ENCODE peak calls at places on chromosomes 6 and 20, in four cellular contexts. U is endothelial cell of umbilical vein, K is stomach, H is HepG2. Q is an unnamed sample.

GRCh38 chr20:7695622-7696021 is 244.6 kb downstream of the HAO1 start:
- DNase-seq in K (no peak), H (no peak), U (no peak), Q (no peak)

GRCh38 chr20:41340327-41341055 is at the start of gene LPIN3:
- DNase-seq in K (peak; percentile 94), U (peak; percentile 47), H (peak; percentile 92), Q (peak; percentile 59)

GRCh38 chr6:72140795-72141194 is 254.4 kb downstream of the RIMS1 start:
- DNase-seq in U (no peak), H (no peak), K (no peak), Q (peak; percentile 32)

GRCh38 chr6:46013639-46014038 is 2.0 kb downstream of the CLIC5 start:
- DNase-seq in H (no peak), K (no peak), U (no peak), Q (no peak)

GRCh38 chr20:2879148-2879547 is 5.9 kb downstream of the PTPRA start:
- DNase-seq in U (no peak), H (no peak), K (no peak), Q (no peak)

GRCh38 chr6:53361549-53362031 is 12.8 kb upstream of the ELOVL5 start:
- DNase-seq in K (no peak), U (peak; percentile 35), H (no peak), Q (no peak)

GRCh38 chr6:33815854-33816253 is 12.1 kb upstream of the MLN start:
- DNase-seq in K (no peak), H (no peak), U (peak; percentile 24), Q (no peak)

GRCh38 chr6:2899596-2899995 is 3.5 kb downstream of the SERPINB9 start:
- DNase-seq in U (no peak), H (no peak), K (no peak), Q (no peak)

GRCh38 chr6:137823826-137824501 is 43.1 kb upstream of the TNFAIP3 start:
- DNase-seq in U (no peak), H (no peak), K (peak; percentile 32), Q (peak; percentile 82)

GRCh38 chr20:49469060-49469459 is 13.4 kb downstream of the KCNB1 start:
- DNase-seq in H (no peak), U (no peak), K (no peak), Q (no peak)

GRCh38 chr6:33195304-33196022 is 3.2 kb upstream of the COL11A2 start:
- DNase-seq in U (no peak), H (no peak), K (no peak), Q (no peak)

GRCh38 chr6:83365931-83366330 is 64.9 kb downstream of the ME1 start:
- DNase-seq in K (no peak), U (no peak), H (no peak), Q (no peak)

GRCh38 chr6:20404641-20405032 is 3.0 kb downstream of the E2F3 start:
- DNase-seq in H (peak; percentile 85), U (peak; percentile 84), K (no peak), Q (peak; percentile 39)

GRCh38 chr6:134057478-134057877 is 5.1 kb upstream of the SLC2A12 start:
- DNase-seq in U (no peak), K (no peak), H (no peak), Q (no peak)

GRCh38 chr6:74015427-74015826 is 319.4 kb downstream of the CD109 start:
- DNase-seq in K (no peak), H (no peak), U (no peak), Q (no peak)

GRCh38 chr6:73389854-73390253 is 4.8 kb upstream of the DDX43 start:
- DNase-seq in K (no peak), U (no peak), H (no peak), Q (no peak)

GRCh38 chr20:47572105-47572729 is 70.5 kb downstream of the NCOA3 start:
- DNase-seq in H (no peak), U (no peak), K (no peak), Q (no peak)

GRCh38 chr20:57596998-57597939 is 23.0 kb downstream of the ZBP1 start:
- DNase-seq in U (peak; percentile 17), H (peak; percentile 43), K (peak; percentile 77), Q (no peak)

GRCh38 chr6:110358536-110359148 is 493 bp upstream of the METTL24 start:
- DNase-seq in K (no peak), H (no peak), U (no peak), Q (no peak)

GRCh38 chr6:14217728-14218637 is 100.4 kb downstream of the CD83 start:
- DNase-seq in U (no peak), K (peak; percentile 69), H (peak; percentile 14), Q (no peak)

GRCh38 chr20:33719989-33720709 is at the start of gene PXMP4:
- DNase-seq in K (peak; percentile 91), H (no peak), U (peak; percentile 97), Q (peak; percentile 96)
- TF ChIP-seq POLR2AphosphoS5 in K (peak; percentile 52), H (no peak), U (peak; percentile 56), Q (peak; percentile 69)

DNA sequence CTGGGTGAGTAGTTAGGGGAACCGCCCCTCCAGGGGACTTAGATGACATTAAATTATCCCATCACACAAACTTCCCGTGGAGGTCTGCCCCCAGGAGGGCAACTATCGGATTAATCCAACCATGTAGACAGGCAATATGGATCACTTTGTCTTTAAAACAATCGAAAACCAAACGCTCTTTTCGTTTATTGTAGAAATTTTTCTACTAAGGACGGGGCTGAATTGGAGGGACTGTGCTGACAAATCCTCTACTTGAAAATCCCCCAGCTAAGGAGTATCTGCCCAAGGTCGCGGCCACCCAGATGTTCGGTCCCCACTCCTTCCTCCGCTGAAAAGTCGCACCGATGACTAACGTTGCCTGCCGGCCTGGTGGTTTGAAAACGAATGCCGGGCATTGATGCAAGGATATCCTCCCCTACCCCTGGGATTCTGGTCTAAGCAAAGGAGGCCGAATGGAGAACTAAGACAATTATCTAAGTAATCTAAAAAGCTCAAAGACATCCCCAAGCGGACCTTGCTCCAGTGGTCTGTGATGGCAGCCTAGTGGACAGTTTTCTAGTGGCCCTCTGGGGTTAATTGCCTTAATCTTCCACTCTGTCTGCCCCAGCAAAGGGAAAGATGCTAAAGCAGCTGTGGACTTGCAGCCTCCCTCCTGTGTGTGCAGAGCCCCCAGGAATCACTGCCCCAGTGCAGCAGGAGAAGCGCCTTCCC is 3.7 kb upstream of the FOXC1 start:
- DNase-seq in H (no peak), K (no peak), U (no peak), Q (no peak)
- TF ChIP-seq POLR2AphosphoS5 in H (no peak), K (no peak), U (no peak), Q (no peak)

GRCh38 chr6:44040786-44041185 is 86.5 kb downstream of the MRPL14 start:
- DNase-seq in K (no peak), U (no peak), H (no peak), Q (no peak)
- TF ChIP-seq POLR2AphosphoS5 in K (no peak), U (no peak), H (no peak), Q (no peak)

GRCh38 chr6:48542191-48542590 is 431.2 kb upstream of the PTCHD4 start:
- DNase-seq in H (no peak), U (no peak), K (no peak), Q (peak; percentile 39)

DNA sequence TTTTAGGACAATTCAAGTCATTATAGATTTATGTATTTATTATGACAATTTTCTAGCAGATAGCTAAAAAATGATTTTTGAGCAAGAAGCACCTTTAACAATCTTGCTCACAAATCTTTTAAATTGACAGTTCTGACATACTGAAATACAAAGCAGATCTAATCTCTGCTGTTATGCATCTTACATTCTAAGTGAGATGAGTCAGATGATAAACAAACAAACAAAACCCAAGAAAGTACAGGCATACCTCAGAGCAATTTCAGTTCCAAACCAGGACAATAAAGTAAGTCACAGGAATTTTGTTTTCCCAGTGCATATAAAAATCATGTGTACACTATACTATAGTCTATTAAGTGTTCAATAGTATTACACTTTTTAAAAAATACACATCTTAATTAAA is 430.7 kb upstream of the PTCHD4 start:
- DNase-seq in K (no peak), U (no peak), H (no peak), Q (no peak)
- TF ChIP-seq POLR2AphosphoS5 in K (no peak), U (no peak), H (no peak), Q (no peak)

GRCh38 chr6:15661815-15662245 is 998 bp downstream of the DTNBP1 start:
- DNase-seq in U (no peak), H (no peak), K (no peak), Q (no peak)

GRCh38 chr6:15663057-15663638 is 320 bp upstream of the DTNBP1 start:
- DNase-seq in H (no peak), K (no peak), U (peak; percentile 79), Q (no peak)

GRCh38 chr6:15659181-15659580 is 3.6 kb downstream of the DTNBP1 start:
- DNase-seq in H (no peak), U (no peak), K (no peak), Q (no peak)

GRCh38 chr6:15665237-15665636 is 2.4 kb upstream of the DTNBP1 start:
- DNase-seq in H (no peak), U (no peak), K (no peak), Q (no peak)

DNA sequence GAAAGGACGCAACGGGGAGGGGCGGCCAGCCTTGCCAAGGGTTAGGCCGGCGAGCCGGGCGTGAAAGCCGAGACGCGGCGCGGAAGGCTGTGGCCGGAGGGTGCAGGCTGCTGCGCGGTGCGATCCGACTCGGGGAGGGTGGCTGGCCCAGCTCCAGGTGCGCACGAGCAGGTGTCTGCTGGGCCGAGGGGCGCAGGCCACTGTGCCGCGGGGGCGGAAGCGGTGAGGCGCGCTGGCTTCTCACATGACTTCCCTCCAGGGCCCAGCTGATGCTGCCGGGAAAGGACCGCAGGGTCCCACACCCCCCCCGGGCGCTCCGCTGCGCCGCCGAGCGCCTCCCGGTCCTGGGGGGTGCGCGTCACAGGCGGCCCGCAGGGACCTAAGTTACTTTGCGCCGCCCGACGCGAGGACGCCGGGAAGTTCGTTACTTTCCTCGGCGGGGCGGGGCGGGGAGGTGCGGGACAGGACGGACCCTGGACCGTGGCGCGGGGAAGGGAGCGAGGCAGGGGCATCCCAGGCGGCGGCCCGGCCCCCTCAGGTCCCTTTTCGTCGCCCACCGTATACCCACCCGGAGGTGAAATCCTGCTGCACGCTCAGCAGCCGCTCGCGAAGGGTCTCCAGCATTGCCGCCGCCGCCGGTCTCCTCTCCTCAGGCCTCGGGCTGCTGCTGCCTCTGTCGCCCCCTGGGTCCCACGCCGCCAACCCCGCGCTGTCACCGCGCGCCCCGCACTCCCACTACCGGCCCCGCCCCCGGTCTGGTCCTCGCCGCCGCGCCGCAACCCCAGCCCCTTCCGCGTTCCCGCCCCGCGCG is at the start of gene DTNBP1:
- DNase-seq in H (peak; percentile 58), U (peak; percentile 50), K (peak; percentile 87), Q (no peak)
- TF ChIP-seq POLR2AphosphoS5 in H (peak; percentile 38), U (peak; percentile 11), K (peak; percentile 67), Q (peak; percentile 61)

DNA sequence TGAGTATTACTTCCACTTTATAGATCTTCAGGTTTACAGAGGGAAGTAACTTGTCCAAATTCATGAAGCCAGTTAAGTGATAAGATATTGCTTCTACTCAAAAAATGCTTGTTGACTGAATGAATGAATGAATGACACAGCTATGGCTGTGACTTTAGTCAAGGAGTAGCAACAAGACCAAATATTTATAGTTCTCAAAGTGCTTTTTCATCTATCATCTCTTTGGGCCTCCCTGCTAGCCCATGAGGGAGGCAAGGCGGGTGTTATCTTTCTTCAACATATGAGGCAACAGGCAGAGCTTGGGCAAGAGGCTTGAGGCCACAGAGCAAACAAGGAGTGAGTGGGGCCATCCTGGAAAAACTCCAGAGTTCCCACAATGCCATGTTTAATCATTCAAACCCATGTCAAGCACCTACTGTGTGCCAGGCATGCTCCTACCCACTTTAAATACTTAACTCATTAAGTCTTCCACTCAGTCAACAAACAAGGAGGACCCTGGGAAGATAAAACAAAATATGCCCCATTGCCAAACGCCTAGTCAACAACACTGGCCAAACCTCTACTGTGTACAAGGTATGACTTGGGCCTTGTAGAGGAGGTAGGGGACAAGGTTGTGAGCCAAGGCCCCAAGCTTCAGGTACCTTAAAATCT is 15.9 kb downstream of the BCL2L1 start:
- DNase-seq in H (peak; percentile 97), K (no peak), U (no peak), Q (no peak)
- TF ChIP-seq POLR2AphosphoS5 in H (no peak), K (no peak), U (no peak), Q (no peak)

Q was measured in SK-N-MC.